ENCODE peak calls at places on chromosomes 16 and 17, in five cellular contexts. F is cardiac muscle cell, Z is thoracic aorta, C is fibroblast of lung, D is brain microvascular endothelial cell. T is an unnamed sample.

GRCh38 chr17:60817187-60817586 is 139.5 kb downstream of the BCAS3 start:
- DNase-seq in C (peak; percentile 96), F (peak; percentile 80), D (peak; percentile 2), Z (no peak), T (peak; percentile 47)

GRCh38 chr17:1998426-1998784 is 26.7 kb downstream of the RTN4RL1 start:
- DNase-seq in F (no peak), D (no peak), Z (no peak), C (no peak), T (no peak)

GRCh38 chr16:9125658-9126492 is 34.4 kb downstream of the HAPSTR1 start:
- DNase-seq in D (no peak), F (no peak), C (no peak), Z (no peak), T (no peak)

GRCh38 chr16:69589434-69590269 is 23.9 kb downstream of the NFAT5 start:
- DNase-seq in D (no peak), F (peak; percentile 12), C (no peak), Z (no peak), T (no peak)

GRCh38 chr17:32016231-32016630 is 9.0 kb downstream of the LRRC37B start:
- DNase-seq in D (no peak), C (no peak), F (no peak), Z (no peak), T (no peak)

GRCh38 chr17:65556014-65556909 is 5.2 kb downstream of the AXIN2 start:
- DNase-seq in D (peak; percentile 52), Z (no peak), F (peak; percentile 78), C (peak; percentile 70), T (no peak)

GRCh38 chr16:20868890-20869289 is 31.3 kb downstream of the DCUN1D3 start:
- DNase-seq in Z (peak; percentile 24), F (peak; percentile 85), D (no peak), C (peak; percentile 82), T (no peak)

GRCh38 chr17:39077874-39078273 is 73.6 kb downstream of the PLXDC1 start:
- DNase-seq in D (no peak), F (no peak), Z (no peak), C (no peak), T (no peak)

GRCh38 chr16:57616241-57616640 is 12.2 kb upstream of the ADGRG1 start:
- DNase-seq in C (no peak), Z (no peak), D (no peak), F (no peak), T (no peak)

GRCh38 chr16:27483083-27483437 is 66.7 kb downstream of the GTF3C1 start:
- DNase-seq in Z (no peak), C (no peak), D (no peak), F (no peak), T (no peak)

GRCh38 chr16:51049678-51050378 is 101.2 kb downstream of the SALL1 start:
- DNase-seq in Z (no peak), D (no peak), F (no peak), C (no peak), T (no peak)

GRCh38 chr16:660459-661183 is 7.3 kb upstream of the RHOT2 start:
- DNase-seq in C (peak; percentile 80), F (peak; percentile 86), D (peak; percentile 63), Z (no peak), T (no peak)
- H3K4me3 ChIP-seq in C (no peak overlapping the region), F (no peak overlapping the region), D (peak overlapping the region; percentile 26), Z (peak overlapping the region; percentile 50), T (no peak overlapping the region)

GRCh38 chr16:5058476-5058875 is 7.3 kb downstream of the C16orf89 start:
- DNase-seq in Z (no peak), F (peak; percentile 39), C (no peak), D (peak; percentile 45), T (no peak)
- TF ChIP-seq CTCF in Z (no peak), F (peak; percentile 43), C (no peak), D (peak; percentile 52), T (peak; percentile 23)

DNA sequence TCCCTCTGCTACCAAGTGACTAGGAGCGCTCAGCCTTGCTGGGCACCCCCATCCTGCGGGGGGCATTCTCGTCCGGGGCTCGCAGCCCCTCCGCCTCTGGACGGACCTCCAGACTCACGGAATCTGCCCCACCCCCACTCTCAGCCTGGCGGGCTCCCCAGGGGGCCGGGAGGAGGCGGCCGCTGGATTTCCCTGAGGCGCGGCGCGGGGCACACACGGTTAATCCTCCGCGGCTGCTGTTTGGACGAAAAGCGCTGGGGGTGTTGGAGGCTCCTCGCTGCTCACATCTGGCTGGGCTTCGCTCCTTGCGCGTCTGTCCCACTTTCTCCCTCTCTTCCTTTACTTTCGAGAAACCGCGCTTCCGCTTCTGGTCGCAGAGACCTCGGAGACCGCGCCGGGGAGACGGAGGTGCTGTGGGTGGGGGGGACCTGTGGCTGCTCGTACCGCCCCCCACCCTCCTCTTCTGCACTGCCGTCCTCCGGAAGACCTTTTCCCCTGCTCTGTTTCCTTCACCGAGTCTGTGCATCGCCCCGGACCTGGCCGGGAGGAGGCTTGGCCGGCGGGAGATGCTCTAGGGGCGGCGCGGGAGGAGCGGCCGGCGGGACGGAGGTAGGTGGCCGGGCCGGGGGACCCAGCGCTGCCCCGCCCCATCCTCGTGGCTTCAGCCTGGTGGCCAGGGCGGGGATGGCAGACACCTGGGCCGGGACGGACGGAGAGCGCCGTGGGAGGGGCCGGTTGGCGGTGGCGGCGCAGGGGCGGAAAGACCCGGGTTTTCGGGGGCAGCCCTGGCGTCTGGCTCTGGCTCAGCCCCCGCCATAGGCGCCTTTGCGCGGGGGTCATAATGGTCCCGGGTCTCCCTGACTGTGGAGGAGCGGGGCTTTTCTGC is at the start of gene C1QTNF1:
- DNase-seq in C (peak; percentile 52), F (peak; percentile 88), Z (no peak), D (no peak), T (no peak)
- H3K27me3 ChIP-seq in C (peaks cover 4% of the 10 kb centered on the region), F (peaks cover 12% of the 10 kb centered on the region), Z (no peaks in the 10 kb centered on the region), D (peaks cover 19% of the 10 kb centered on the region), T (peaks cover 35% of the 10 kb centered on the region)

GRCh38 chr17:75348386-75349012 is 57.0 kb downstream of the GRB2 start:
- DNase-seq in C (no peak), F (no peak), D (no peak), Z (no peak), T (no peak)
- H3K4me3 ChIP-seq in C (no peak overlapping the region), F (no peak overlapping the region), D (no peak overlapping the region), Z (no peak overlapping the region), T (no peak overlapping the region)

DNA sequence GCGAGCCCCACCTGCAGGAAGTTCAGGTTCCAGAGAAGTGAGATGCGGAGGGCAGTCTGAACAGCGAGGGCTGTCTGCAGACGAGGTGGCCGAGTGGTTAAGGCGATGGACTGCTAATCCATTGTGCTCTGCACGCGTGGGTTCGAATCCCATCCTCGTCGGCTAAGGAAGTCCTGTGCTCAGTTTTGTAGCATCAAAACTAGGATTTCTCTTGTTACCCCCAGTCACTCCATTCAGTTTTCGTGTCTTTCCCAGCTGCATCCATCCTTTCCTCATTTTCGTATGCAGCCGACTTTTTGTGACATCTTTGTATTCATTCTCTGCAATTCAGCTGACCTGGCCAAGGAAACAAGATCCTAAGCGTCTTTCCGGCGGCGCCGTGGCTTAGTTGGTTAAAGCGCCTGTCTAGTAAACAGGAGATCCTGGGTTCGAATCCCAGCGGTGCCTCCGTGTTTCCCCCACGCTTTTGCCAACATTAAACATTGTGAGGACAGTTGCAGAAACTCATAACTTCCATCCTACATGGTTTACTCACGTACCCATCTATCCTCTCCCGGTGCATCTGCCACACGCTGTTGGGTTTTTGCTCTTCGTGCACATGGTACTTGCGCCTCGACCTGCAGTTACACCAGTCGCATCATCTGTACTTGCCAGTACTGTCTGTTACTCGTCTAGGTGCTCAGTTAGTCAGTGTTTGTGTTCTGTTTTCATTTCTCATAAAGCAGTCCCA is 3.0 kb downstream of the BORCS6 start:
- DNase-seq in F (peak; percentile 96), D (peak; percentile 95), C (peak; percentile 97), Z (peak; percentile 81), T (peak; percentile 72)
- TF ChIP-seq CTCF in F (peak; percentile 34), D (peak; percentile 63), C (peak; percentile 44), Z (no peak), T (peak; percentile 50)

DNA sequence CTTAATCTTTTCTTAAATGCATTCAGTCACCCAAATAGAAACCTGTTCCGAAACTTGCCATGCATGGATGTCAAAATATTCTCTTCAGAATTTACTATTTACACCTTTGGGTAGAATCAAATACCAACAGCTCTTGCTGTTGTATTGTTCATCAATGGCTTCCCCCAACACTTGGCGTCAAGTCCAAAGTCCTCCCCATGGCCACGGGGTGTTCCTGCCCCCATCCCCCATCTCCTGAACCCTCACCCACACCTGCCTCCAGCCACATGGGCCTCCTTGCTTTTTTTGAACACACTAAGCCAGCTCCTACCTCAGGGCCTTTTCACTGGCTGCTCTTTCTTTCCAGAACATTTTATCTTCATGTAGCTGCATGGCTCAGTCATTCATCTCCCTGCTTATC is 4.0 kb upstream of the FAM171A2 start:
- DNase-seq in C (no peak), D (no peak), F (no peak), Z (no peak), T (no peak)
- H3K27me3 ChIP-seq in C (peaks cover 20% of the 10 kb centered on the region), D (peaks cover 7% of the 10 kb centered on the region), F (peaks cover 21% of the 10 kb centered on the region), Z (peaks cover 5% of the 10 kb centered on the region), T (peaks cover 8% of the 10 kb centered on the region)

GRCh38 chr16:76653390-76654026 is 376.3 kb downstream of the CNTNAP4 start:
- DNase-seq in C (peak; percentile 60), D (peak; percentile 4), F (peak; percentile 63), Z (no peak), T (peak; percentile 18)
- H3K4me3 ChIP-seq in C (no peak overlapping the region), D (no peak overlapping the region), F (no peak overlapping the region), Z (no peak overlapping the region), T (no peak overlapping the region)

DNA sequence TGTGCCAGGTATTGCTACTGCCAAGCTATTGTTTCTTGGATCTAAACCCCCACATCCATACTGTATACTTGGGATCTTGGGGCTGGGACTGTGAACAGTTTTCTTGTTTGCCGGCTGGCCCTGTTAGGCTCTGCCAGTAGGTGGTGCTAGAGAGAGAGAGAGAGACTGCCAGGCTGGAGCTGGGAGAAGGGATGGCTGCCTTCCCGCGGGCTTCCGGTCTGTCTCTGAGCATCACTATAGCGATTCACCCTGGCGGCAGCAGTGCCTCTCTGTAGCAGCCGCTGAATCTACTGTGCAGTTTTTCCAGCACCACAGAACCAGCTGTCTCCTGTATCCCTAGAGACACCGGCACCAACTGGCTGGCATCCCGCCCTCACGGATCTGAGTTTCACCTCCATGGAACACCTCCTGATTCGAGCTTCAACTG is 201.2 kb downstream of the UTP18 start:
- DNase-seq in F (peak; percentile 80), C (peak; percentile 15), Z (no peak), D (peak; percentile 32), T (no peak)
- TF ChIP-seq CTCF in F (peak; percentile 86), C (peak; percentile 53), Z (peak; percentile 36), D (peak; percentile 81), T (peak; percentile 82)

DNA sequence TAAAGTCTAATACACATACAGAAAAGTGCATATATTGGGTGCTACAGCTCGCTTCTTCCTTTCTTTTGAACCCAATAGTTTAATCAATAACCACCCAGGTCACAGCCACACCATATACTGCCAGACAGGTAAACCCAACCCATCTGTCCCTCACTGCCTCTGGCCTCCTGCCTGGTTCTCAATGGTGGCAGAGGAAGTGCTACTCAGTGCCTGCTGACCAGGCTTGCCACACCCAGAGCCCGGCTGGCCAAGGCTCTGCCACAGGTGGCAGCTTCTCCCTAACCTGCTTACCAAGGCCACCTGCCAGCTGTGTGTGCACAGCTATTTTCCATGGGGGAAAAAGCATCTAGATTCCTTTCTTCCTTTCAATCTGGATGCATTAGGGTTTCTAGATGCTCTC is 584 bp downstream of the PMP22 start:
- DNase-seq in C (no peak), Z (no peak), F (no peak), D (no peak), T (no peak)
- H3K27me3 ChIP-seq in C (peaks cover 3% of the 10 kb centered on the region), Z (no peaks in the 10 kb centered on the region), F (peaks cover 82% of the 10 kb centered on the region), D (no peaks in the 10 kb centered on the region), T (peaks cover 27% of the 10 kb centered on the region)

DNA sequence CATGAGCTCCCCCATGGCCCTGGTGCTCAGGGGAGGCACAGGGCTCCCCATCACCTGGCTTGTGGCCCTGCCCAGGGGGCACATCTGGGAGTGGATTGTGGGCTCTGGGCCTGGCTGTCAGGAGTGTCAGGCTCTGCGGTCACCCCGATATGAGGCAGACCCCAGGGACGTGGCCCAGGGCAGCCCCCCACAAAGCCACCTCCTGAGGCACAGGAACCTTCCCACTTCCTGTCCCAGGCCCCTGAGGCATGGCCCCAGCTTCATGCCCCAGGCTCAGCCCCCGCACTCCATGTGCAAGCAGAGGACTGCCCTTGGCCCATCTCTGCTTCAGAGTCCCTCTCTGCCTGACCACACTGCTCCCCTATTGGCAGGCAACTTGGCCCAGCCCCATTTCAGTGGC is 160.3 kb downstream of the PCTP start:
- DNase-seq in F (no peak), Z (no peak), D (no peak), C (no peak), T (no peak)
- H3K4me3 ChIP-seq in F (no peak overlapping the region), Z (no peak overlapping the region), D (no peak overlapping the region), C (no peak overlapping the region), T (no peak overlapping the region)